ENCODE peak calls at places on chromosome 19, in four cellular contexts. Q, B, O and C are unnamed samples.

GRCh38 chr19:5993516-5994406 is 15.8 kb upstream of the RANBP3 start:
- DNase-seq in Q (no peak), B (peak; percentile 33), O (no peak), C (no peak)

GRCh38 chr19:38617283-38617763 is 430 bp downstream of the MAP4K1 start:
- DNase-seq in Q (no peak), B (no peak), O (no peak), C (no peak)

GRCh38 chr19:1767464-1767933 is 14.2 kb downstream of the ONECUT3 start:
- DNase-seq in Q (no peak), B (peak; percentile 32), O (no peak), C (no peak)

GRCh38 chr19:23461120-23461519 is 65.8 kb upstream of the ZNF91 start:
- DNase-seq in Q (no peak), B (no peak), O (no peak), C (no peak)

GRCh38 chr19:53518061-53518460 is 19.9 kb upstream of the ZNF331 start:
- DNase-seq in Q (no peak), B (no peak), O (no peak), C (no peak)

GRCh38 chr19:9931629-9932028 is 4.7 kb downstream of the OLFM2 start:
- DNase-seq in Q (no peak), B (no peak), O (no peak), C (no peak)

GRCh38 chr19:56273563-56274117 is 1.1 kb downstream of the EDDM13 start:
- DNase-seq in Q (no peak), B (peak; percentile 29), O (no peak), C (no peak)

GRCh38 chr19:8536282-8536681 is 22.3 kb upstream of the ZNF414 start:
- DNase-seq in Q (no peak), B (no peak), O (no peak), C (no peak)

GRCh38 chr19:58409010-58409790 is 751 bp downstream of the ZNF584 start:
- DNase-seq in Q (no peak), B (peak; percentile 36), O (no peak), C (no peak)

GRCh38 chr19:4030552-4030951 is 23.0 kb downstream of the PIAS4 start:
- DNase-seq in Q (no peak), B (no peak), O (no peak), C (no peak)

GRCh38 chr19:39752390-39752789 is 14.6 kb upstream of the CLC start:
- DNase-seq in Q (no peak), B (no peak), O (no peak), C (no peak)

GRCh38 chr19:55273978-55274707 is 5.8 kb downstream of the HSPBP1 start:
- DNase-seq in Q (no peak), B (no peak), O (no peak), C (no peak)

GRCh38 chr19:40576181-40576584 is 490 bp upstream of the SHKBP1 start:
- DNase-seq in Q (no peak), B (no peak), O (no peak), C (no peak)

GRCh38 chr19:29315566-29315965 is 102.6 kb upstream of the UQCRFS1 start:
- DNase-seq in Q (no peak), B (no peak), O (no peak), C (no peak)

GRCh38 chr19:40284501-40285352 is at the start of gene AKT2:
- DNase-seq in Q (peak; percentile 87), B (peak; percentile 71), O (no peak), C (no peak)

GRCh38 chr19:3979289-3979673 is 6.0 kb downstream of the EEF2 start:
- DNase-seq in Q (peak; percentile 67), B (no peak), O (no peak), C (no peak)

GRCh38 chr19:4759388-4760284 is 31.9 kb upstream of the FEM1A start:
- DNase-seq in Q (peak; percentile 85), B (peak; percentile 93), O (peak; percentile 48), C (no peak)

GRCh38 chr19:51047031-51047335 is 12.2 kb upstream of the KLK12 start:
- DNase-seq in Q (peak; percentile 40), B (no peak), O (no peak), C (no peak)

GRCh38 chr19:3360494-3361383 is 5.6 kb upstream of the NFIC start:
- DNase-seq in Q (peak; percentile 89), B (no peak), O (no peak), C (no peak)

GRCh38 chr19:10788146-10788545 is 47.9 kb downstream of the TMED1 start:
- DNase-seq in Q (no peak), B (no peak), O (no peak), C (no peak)

GRCh38 chr19:14566712-14567077 is 5.2 kb downstream of the NDUFB7 start:
- DNase-seq in Q (no peak), B (no peak), O (no peak), C (no peak)

GRCh38 chr19:10553087-10553667 is 9.5 kb downstream of the ATG4D start:
- DNase-seq in Q (no peak), B (no peak), O (no peak), C (no peak)

GRCh38 chr19:46555684-46556083 is 45.4 kb upstream of the CALM3 start:
- DNase-seq in Q (no peak), B (no peak), O (no peak), C (no peak)

GRCh38 chr19:13841339-13842293 is 35.3 kb upstream of the NANOS3 start:
- DNase-seq in Q (peak; percentile 89), B (peak; percentile 49), O (no peak), C (no peak)

GRCh38 chr19:15464394-15465385 is at the start of gene RASAL3:
- DNase-seq in Q (no peak), B (peak; percentile 15), O (no peak), C (no peak)

GRCh38 chr19:6971366-6971765 is 49.9 kb downstream of the MBD3L2B start:
- DNase-seq in Q (no peak), B (no peak), O (no peak), C (no peak)

GRCh38 chr19:1221141-1221903 is 15.7 kb downstream of the STK11 start:
- DNase-seq in Q (no peak), B (peak; percentile 68), O (no peak), C (no peak)

GRCh38 chr19:10418281-10419199 is 1.8 kb upstream of the PDE4A start:
- DNase-seq in Q (no peak), B (no peak), O (no peak), C (no peak)

DNA sequence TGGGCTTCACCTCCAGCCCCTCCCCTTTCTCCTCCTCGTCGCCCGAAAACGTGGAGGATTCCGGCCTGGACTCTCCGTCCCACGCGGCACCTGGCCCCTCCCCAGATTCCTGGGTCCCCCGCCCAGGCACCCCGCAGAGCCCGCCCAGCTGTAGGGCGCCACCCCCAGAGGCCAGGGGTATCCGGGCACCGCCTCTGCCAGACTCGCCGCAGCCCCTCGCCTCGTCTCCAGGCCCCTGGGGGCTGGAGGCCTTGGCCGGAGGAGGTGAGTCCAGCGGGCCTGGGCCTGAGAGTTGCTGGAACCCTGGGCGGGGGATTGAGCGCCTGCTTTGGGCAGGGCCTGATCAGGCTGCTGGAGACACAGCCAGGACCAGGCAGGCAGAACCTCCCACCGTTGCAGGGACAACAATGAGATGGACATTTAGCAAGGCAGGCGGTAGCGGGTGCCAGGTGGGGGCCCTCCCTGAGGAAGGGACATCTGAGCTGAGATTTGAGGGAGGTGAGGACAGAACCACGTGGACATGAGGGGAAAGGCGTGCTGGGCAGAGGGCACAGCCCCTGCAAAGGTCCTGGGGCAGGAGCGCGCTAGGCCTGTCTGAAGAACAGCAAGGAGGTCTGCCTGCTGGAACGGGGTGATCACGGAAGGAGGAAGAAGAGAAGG is 16.2 kb upstream of the B3GNT3 start:
- DNase-seq in Q (no peak), B (no peak), O (no peak), C (no peak)
- H3K4me3 ChIP-seq in Q (peak overlapping the region; percentile 32), B (no peak overlapping the region), O (no peak overlapping the region), C (peak overlapping the region; percentile 48)

DNA sequence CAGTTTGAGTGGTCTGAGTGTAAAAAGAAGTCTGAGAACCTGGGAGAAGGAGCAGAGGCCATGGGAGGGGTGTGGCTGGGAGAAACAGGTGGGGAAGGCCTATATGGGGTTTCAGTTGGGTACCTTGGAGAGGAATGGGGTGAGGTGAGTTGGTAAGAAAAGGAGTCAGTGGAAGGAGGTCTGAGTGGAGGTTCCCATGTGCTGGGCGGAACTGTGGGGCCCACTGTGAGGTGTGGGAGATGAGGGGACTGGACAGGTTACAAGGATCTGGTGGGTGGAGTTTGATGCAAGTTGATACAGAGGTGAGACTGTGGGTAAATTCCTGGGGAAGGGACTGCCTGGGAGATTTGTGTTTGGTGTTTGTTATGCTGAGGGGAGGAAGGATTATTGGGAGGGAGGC is 2.1 kb downstream of the ZNF574 start:
- DNase-seq in Q (no peak), B (no peak), O (no peak), C (no peak)
- H3K4me3 ChIP-seq in Q (no peak overlapping the region), B (peak overlapping the region; percentile 92), O (no peak overlapping the region), C (no peak overlapping the region)

GRCh38 chr19:41997851-41998229 is 3.8 kb upstream of the ATP1A3 start:
- DNase-seq in Q (no peak), B (no peak), O (no peak), C (no peak)
- H3K4me3 ChIP-seq in Q (no peak overlapping the region), B (no peak overlapping the region), O (no peak overlapping the region), C (no peak overlapping the region)

DNA sequence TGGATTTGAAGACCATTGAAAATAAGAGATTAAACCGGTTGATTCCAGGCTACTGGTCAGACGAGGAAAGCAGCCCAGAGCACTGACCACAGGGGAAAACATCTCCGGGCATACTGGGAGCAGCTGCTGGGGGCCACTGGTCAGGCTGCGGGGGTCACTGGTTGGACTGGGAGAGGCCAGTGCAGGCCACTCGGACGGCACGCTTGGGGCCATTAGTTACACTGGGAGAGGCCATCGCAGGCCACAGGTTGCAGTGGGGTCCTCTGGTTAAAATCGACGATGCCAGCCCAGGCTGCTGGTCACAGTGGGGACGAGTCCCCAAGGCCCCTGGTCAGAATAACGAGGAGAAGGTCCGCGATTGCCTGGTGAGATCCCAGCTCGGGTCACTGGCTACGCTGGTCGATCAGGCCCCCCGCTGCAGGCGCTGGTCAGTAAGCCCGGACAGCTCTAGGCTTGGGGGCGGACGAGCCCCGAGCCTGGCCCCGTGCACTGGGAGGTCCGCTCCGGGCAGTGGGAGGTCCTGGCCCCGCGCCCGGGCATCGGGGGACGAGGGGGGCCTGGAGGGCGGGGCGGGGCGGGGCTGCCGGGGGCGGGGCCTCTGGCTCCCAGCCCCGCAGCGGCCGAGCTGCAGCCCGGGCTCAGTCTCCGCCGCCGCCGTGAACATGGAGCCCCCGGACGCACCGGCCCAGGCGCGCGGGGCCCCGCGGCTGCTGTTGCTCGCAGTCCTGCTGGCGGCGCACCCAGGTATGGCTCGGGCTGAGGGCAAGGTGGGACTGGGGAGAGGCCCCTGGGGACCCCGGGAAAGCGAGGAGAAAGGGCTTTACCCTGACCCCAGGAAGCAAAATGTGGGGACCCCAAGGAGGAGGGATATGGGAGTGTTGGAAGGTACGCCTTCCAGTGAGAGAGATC is at the start of gene BCAM:
- DNase-seq in Q (peak; percentile 75), B (peak; percentile 85), O (no peak), C (no peak)
- H3K4me3 ChIP-seq in Q (peak within 1 kb of the TSS; percentile 55), B (peak within 1 kb of the TSS; percentile 56), O (peak within 1 kb of the TSS; percentile 60), C (peak within 1 kb of the TSS; percentile 67)